ENCODE peak calls at places on chromosomes 7 and 10, in eight cellular contexts. K is HCT116, Y is H1, R is endothelial cell of umbilical vein, T is GM23338, N is K562, F is GM12878, V is HepG2. J is an unnamed sample.

GRCh38 chr7:44935583-44935982 is 43.2 kb downstream of the MYO1G start:
- DNase-seq in K (no peak), Y (no peak), R (no peak), T (no peak), N (no peak), F (no peak), V (no peak), J (no peak)

GRCh38 chr7:56578612-56579011 is 462.4 kb upstream of the NUPR2 start:
- DNase-seq in K (no peak), Y (no peak), R (no peak), T (no peak), N (no peak), F (no peak), V (no peak), J (no peak)

GRCh38 chr10:123301077-123301875 is 147.1 kb downstream of the BUB3 start:
- DNase-seq in K (no peak), Y (no peak), R (peak; percentile 4), T (no peak), N (peak; percentile 9), F (no peak), V (no peak), J (no peak)

GRCh38 chr7:132558815-132559214 is 17.5 kb downstream of the PLXNA4 start:
- DNase-seq in K (no peak), Y (no peak), R (no peak), T (no peak), N (no peak), F (no peak), V (no peak), J (no peak)

GRCh38 chr7:135316648-135317313 is 83.1 kb downstream of the STRA8 start:
- DNase-seq in K (no peak), Y (no peak), R (no peak), T (no peak), N (no peak), F (no peak), V (no peak), J (no peak)

GRCh38 chr7:112104153-112104552 is 102.0 kb downstream of the DOCK4 start:
- DNase-seq in K (no peak), Y (no peak), R (no peak), T (no peak), N (no peak), F (no peak), V (no peak), J (no peak)

GRCh38 chr7:151836191-151836926 is 40.6 kb downstream of the PRKAG2 start:
- DNase-seq in K (no peak), Y (no peak), R (no peak), T (no peak), N (no peak), F (no peak), V (no peak), J (no peak)

GRCh38 chr7:105985821-105986220 is 22.8 kb downstream of the CDHR3 start:
- DNase-seq in K (no peak), Y (no peak), R (no peak), T (no peak), N (no peak), F (no peak), V (no peak), J (no peak)

GRCh38 chr10:73756183-73756582 is 12.0 kb downstream of the SEC24C start:
- DNase-seq in K (no peak), Y (no peak), R (no peak), T (no peak), N (no peak), F (no peak), V (no peak), J (no peak)

GRCh38 chr10:71272122-71272771 is 46.8 kb upstream of the SLC29A3 start:
- DNase-seq in K (no peak), Y (no peak), R (peak; percentile 80), T (no peak), N (no peak), F (no peak), V (no peak), J (no peak)

GRCh38 chr10:30041394-30042105 is 17.8 kb downstream of the JCAD start:
- DNase-seq in K (no peak), Y (no peak), R (peak; percentile 96), T (no peak), N (no peak), F (no peak), V (no peak), J (peak; percentile 83)

GRCh38 chr7:157618091-157618726 is 281.4 kb downstream of the DNAJB6 start:
- DNase-seq in K (no peak), Y (no peak), R (no peak), T (no peak), N (no peak), F (no peak), V (no peak), J (no peak)

GRCh38 chr7:101743995-101744360 is 73.4 kb upstream of the CUX1 start:
- DNase-seq in K (no peak), Y (peak; percentile 78), R (no peak), T (peak; percentile 82), N (no peak), F (no peak), V (no peak), J (no peak)

GRCh38 chr7:51430480-51431086 is 114.0 kb upstream of the COBL start:
- DNase-seq in K (peak; percentile 34), Y (peak; percentile 85), R (peak; percentile 52), T (peak; percentile 87), N (peak; percentile 78), F (peak; percentile 5), V (peak; percentile 43), J (peak; percentile 20)

GRCh38 chr10:84375011-84375410 is 46.6 kb downstream of the CCSER2 start:
- DNase-seq in K (peak; percentile 57), Y (no peak), R (peak; percentile 81), T (peak; percentile 79), N (peak; percentile 30), F (peak; percentile 34), V (peak; percentile 51), J (peak; percentile 18)

GRCh38 chr10:32955299-32955772 is 2.7 kb downstream of the ITGB1 start:
- DNase-seq in K (no peak), Y (no peak), R (peak; percentile 49), T (no peak), N (no peak), F (no peak), V (no peak), J (no peak)

GRCh38 chr10:78408671-78409472 is 375.2 kb downstream of the RPS24 start:
- DNase-seq in K (no peak), Y (no peak), R (peak; percentile 58), T (peak; percentile 62), N (no peak), F (no peak), V (peak; percentile 7), J (no peak)
- TF ChIP-seq POLR2AphosphoS5 in K (no peak), Y (no peak), R (no peak), T (no peak), N (no peak), F (no peak), V (no peak), J (no peak)

GRCh38 chr10:43576580-43576979 is 2.2 kb upstream of the ZNF239 start:
- DNase-seq in K (no peak), Y (no peak), R (no peak), T (no peak), N (no peak), F (no peak), V (no peak), J (no peak)

GRCh38 chr10:43573250-43574034 is 974 bp downstream of the ZNF239 start:
- DNase-seq in K (no peak), Y (no peak), R (no peak), T (peak; percentile 14), N (no peak), F (no peak), V (no peak), J (no peak)

GRCh38 chr10:43576062-43576461 is 1.6 kb upstream of the ZNF239 start:
- DNase-seq in K (no peak), Y (no peak), R (no peak), T (no peak), N (no peak), F (no peak), V (no peak), J (no peak)

GRCh38 chr10:43574035-43574892 is at the start of gene ZNF239:
- DNase-seq in K (peak; percentile 37), Y (peak; percentile 87), R (peak; percentile 56), T (peak; percentile 91), N (peak; percentile 94), F (no peak), V (no peak), J (no peak)

DNA sequence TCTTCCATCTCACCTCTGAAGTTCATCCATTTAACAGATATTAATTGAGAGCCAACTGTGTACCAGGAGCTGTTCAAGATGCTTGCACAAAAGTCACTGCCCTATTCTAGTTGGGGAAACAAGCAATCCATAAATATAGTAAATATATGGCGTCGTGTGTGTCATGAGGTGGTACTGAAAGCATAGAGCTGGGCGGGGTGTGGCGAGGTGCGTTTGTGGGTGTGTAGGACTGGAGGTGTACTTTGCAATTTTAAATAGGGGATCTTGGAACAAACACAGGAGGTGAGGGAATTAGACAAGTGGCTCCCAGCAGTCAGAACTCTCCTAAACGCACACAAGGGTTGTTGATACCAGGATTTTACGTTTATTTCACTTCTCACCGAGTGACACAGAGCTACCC is 490 bp upstream of the ZNF239 start:
- DNase-seq in K (no peak), Y (no peak), R (no peak), T (no peak), N (no peak), F (no peak), V (no peak), J (no peak)
- H3K4me3 ChIP-seq in K (peak overlapping the region; percentile 53), Y (no peak overlapping the region), R (no peak overlapping the region), T (peak overlapping the region; percentile 84), N (peak overlapping the region; percentile 61), F (peak overlapping the region; percentile 38), V (no peak overlapping the region), J (peak overlapping the region; percentile 74)

GRCh38 chr10:133235891-133236321 is 1.7 kb upstream of the VENTX start:
- DNase-seq in K (no peak), Y (no peak), R (no peak), T (peak; percentile 44), N (no peak), F (no peak), V (no peak), J (no peak)

GRCh38 chr10:133237241-133238065 is at the start of gene VENTX:
- DNase-seq in K (no peak), Y (peak; percentile 87), R (no peak), T (peak; percentile 93), N (no peak), F (no peak), V (no peak), J (no peak)

GRCh38 chr10:133238066-133238804 is 580 bp downstream of the VENTX start:
- DNase-seq in K (no peak), Y (no peak), R (no peak), T (peak; percentile 56), N (no peak), F (no peak), V (no peak), J (no peak)

GRCh38 chr10:133235265-133235664 is 2.4 kb upstream of the VENTX start:
- DNase-seq in K (no peak), Y (no peak), R (no peak), T (no peak), N (peak; percentile 69), F (no peak), V (no peak), J (no peak)

GRCh38 chr10:133236411-133237240 is 1.0 kb upstream of the VENTX start:
- DNase-seq in K (no peak), Y (no peak), R (no peak), T (peak; percentile 60), N (no peak), F (no peak), V (no peak), J (no peak)
- TF ChIP-seq EZH2 in K (no peak), Y (peak; percentile 94), R (peak; percentile 85), T (peak; percentile 46), N (no peak), F (no peak), V (no peak), J (no peak)

GRCh38 chr7:516216-516605 is 3.4 kb downstream of the PDGFA start:
- DNase-seq in K (no peak), Y (no peak), R (no peak), T (peak; percentile 51), N (no peak), F (no peak), V (no peak), J (no peak)
- TF ChIP-seq POLR2AphosphoS5 in K (no peak), Y (no peak), R (no peak), T (no peak), N (no peak), F (no peak), V (no peak), J (no peak)

J was measured in SK-N-MC.